ENCODE peak calls at places on chromosome 2, in eight cellular contexts. K is HCEC 1CT; X is central memory CD4-positive, alpha-beta T cell; I is NB4; V is NCI-H510A; P is C1 segment of cervical spinal cord; Y is activated naive CD4-positive, alpha-beta T cell; U is neuronal stem cell. W is an unnamed sample.

GRCh38 chr2:196409376-196409775 is 230.1 kb upstream of the CCDC150 start:
- DNase-seq in X (no peak), Y (no peak), K (no peak), U (no peak), P (no peak), V (no peak), I (no peak), W (no peak)

GRCh38 chr2:182636694-182637093 is 79.4 kb upstream of the DNAJC10 start:
- DNase-seq in K (no peak), P (no peak), X (no peak), V (no peak), Y (no peak), U (peak), I (no peak), W (no peak)

GRCh38 chr2:24272161-24272802 is 88.1 kb downstream of the ITSN2 start:
- DNase-seq in Y (no peak), V (no peak), U (no peak), X (no peak), P (no peak), K (no peak), I (no peak), W (no peak)

GRCh38 chr2:196444442-196444841 is 195.1 kb upstream of the CCDC150 start:
- DNase-seq in V (no peak), P (no peak), Y (no peak), K (no peak), I (no peak), X (no peak), U (no peak), W (no peak)

GRCh38 chr2:79910643-79911042 is 393.9 kb downstream of the LRRTM1 start:
- DNase-seq in U (no peak), P (no peak), I (no peak), V (no peak), X (no peak), Y (no peak), K (no peak), W (no peak)

GRCh38 chr2:8281950-8282857 is 399.7 kb upstream of the ID2 start:
- DNase-seq in K (no peak), U (no peak), P (no peak), X (peak), Y (no peak), V (no peak), I (no peak), W (no peak)

GRCh38 chr2:15806801-15807417 is 133.4 kb upstream of the MYCN start:
- DNase-seq in U (no peak), I (no peak), Y (no peak), P (no peak), X (no peak), K (no peak), V (no peak), W (no peak)

GRCh38 chr2:198297350-198297749 is 493.0 kb downstream of the PLCL1 start:
- DNase-seq in X (no peak), Y (no peak), U (no peak), K (no peak), V (no peak), I (no peak), P (no peak), W (no peak)

GRCh38 chr2:74552914-74553811 is 579 bp downstream of the LOXL3 start:
- DNase-seq in V (peak), U (peak), X (no peak), I (peak), K (no peak), Y (no peak), P (no peak), W (no peak)

GRCh38 chr2:189104926-189105325 is 74.6 kb downstream of the COL5A2 start:
- DNase-seq in X (no peak), K (peak), V (no peak), P (no peak), I (no peak), U (no peak), Y (no peak), W (no peak)

GRCh38 chr2:104944495-104944894 is 90.6 kb downstream of the POU3F3 start:
- DNase-seq in K (no peak), X (no peak), I (peak), V (no peak), U (peak), P (no peak), Y (no peak), W (no peak)

GRCh38 chr2:46439582-46439981 is 39.8 kb upstream of the TMEM247 start:
- DNase-seq in P (no peak), K (no peak), V (no peak), Y (no peak), U (no peak), I (peak), X (peak), W (no peak)

GRCh38 chr2:38959938-38960608 is 70.4 kb downstream of the ARHGEF33 start:
- DNase-seq in I (no peak), Y (no peak), U (peak), V (peak), X (peak), P (no peak), K (peak), W (peak)

GRCh38 chr2:109707281-109708147 is 86.6 kb upstream of the RGPD5 start:
- DNase-seq in K (no peak), U (no peak), Y (no peak), P (no peak), I (no peak), V (no peak), X (no peak), W (no peak)

GRCh38 chr2:12479042-12479601 is 237.6 kb upstream of the TRIB2 start:
- DNase-seq in K (peak), X (no peak), Y (no peak), U (no peak), P (no peak), V (no peak), I (peak), W (no peak)

GRCh38 chr2:216392018-216392562 is 19.8 kb upstream of the MARCHF4 start:
- DNase-seq in V (no peak), I (no peak), Y (no peak), P (no peak), K (no peak), X (no peak), U (no peak), W (no peak)

GRCh38 chr2:170713280-170714155 is 1.6 kb upstream of the SP5 start:
- DNase-seq in K (no peak), I (peak), Y (no peak), P (no peak), V (no peak), X (no peak), U (no peak), W (peak)

GRCh38 chr2:70010222-70011111 is 49.0 kb upstream of the ASPRV1 start:
- DNase-seq in I (peak), Y (no peak), P (no peak), K (no peak), U (no peak), X (no peak), V (no peak), W (no peak)

GRCh38 chr2:238599549-238600505 is 173.1 kb downstream of the ASB1 start:
- DNase-seq in I (no peak), U (no peak), P (no peak), X (no peak), K (no peak), Y (no peak), V (no peak), W (no peak)

GRCh38 chr2:219522111-219523030 is 8.1 kb downstream of the ASIC4 start:
- DNase-seq in V (peak), Y (no peak), K (peak), X (no peak), U (no peak), I (no peak), P (no peak), W (no peak)

GRCh38 chr2:54366487-54367280 is 89.4 kb upstream of the SPTBN1 start:
- DNase-seq in U (no peak), I (no peak), K (peak), P (no peak), V (no peak), X (no peak), Y (no peak), W (no peak)

GRCh38 chr2:95053543-95053942 is 28.0 kb downstream of the MAL start:
- DNase-seq in V (no peak), U (no peak), I (peak), Y (no peak), X (no peak), P (no peak), K (no peak), W (peak)

GRCh38 chr2:217069263-217070042 is 209.6 kb upstream of the TNP1 start:
- DNase-seq in I (no peak), U (no peak), Y (no peak), V (no peak), K (no peak), X (no peak), P (no peak), W (no peak)

GRCh38 chr2:149908731-149909690 is 321.4 kb upstream of the MMADHC start:
- DNase-seq in V (no peak), I (no peak), K (peak), X (no peak), Y (no peak), U (no peak), P (no peak), W (no peak)

GRCh38 chr2:135657806-135658582 is 83.7 kb upstream of the UBXN4 start:
- DNase-seq in X (peak), Y (no peak), K (no peak), P (no peak), U (no peak), I (no peak), V (no peak), W (peak)

GRCh38 chr2:41892486-41892885 is 155.3 kb upstream of the PKDCC start:
- DNase-seq in P (no peak), V (no peak), X (no peak), I (no peak), K (no peak), U (no peak), Y (no peak), W (no peak)

GRCh38 chr2:104584393-104584792 is 269.5 kb upstream of the POU3F3 start:
- DNase-seq in U (peak), I (no peak), K (no peak), X (no peak), Y (no peak), P (no peak), V (no peak), W (no peak)

GRCh38 chr2:164993287-164994016 is 38.1 kb upstream of the SLC38A11 start:
- DNase-seq in U (no peak), I (no peak), V (no peak), X (no peak), K (no peak), Y (no peak), P (no peak), W (no peak)

GRCh38 chr2:170019060-170019805 is 158.7 kb upstream of the MYO3B start:
- DNase-seq in I (no peak), P (no peak), Y (no peak), X (no peak), U (no peak), V (no peak), K (no peak), W (no peak)

GRCh38 chr2:176117162-176117822 is 714 bp downstream of the HOXD10 start:
- DNase-seq in Y (no peak), X (no peak), U (no peak), V (no peak), P (no peak), I (no peak), K (no peak), W (no peak)

GRCh38 chr2:213162515-213163118 is 11.2 kb upstream of the IKZF2 start:
- DNase-seq in X (no peak), U (no peak), P (no peak), K (peak), V (no peak), Y (no peak), I (no peak), W (no peak)

GRCh38 chr2:223056656-223057418 is 4.8 kb downstream of the KCNE4 start:
- DNase-seq in P (no peak), K (no peak), V (no peak), Y (no peak), I (no peak), X (no peak), U (no peak), W (no peak)

GRCh38 chr2:106272202-106272807 is 78.2 kb upstream of the UXS1 start:
- DNase-seq in X (no peak), P (no peak), Y (no peak), I (peak), V (no peak), U (no peak), K (no peak), W (no peak)

GRCh38 chr2:221484761-221485499 is 87.2 kb downstream of the EPHA4 start:
- DNase-seq in V (no peak), P (no peak), Y (no peak), X (no peak), U (no peak), I (no peak), K (no peak), W (no peak)

GRCh38 chr2:191680639-191681038 is 2.7 kb downstream of the NABP1 start:
- DNase-seq in V (no peak), Y (no peak), U (no peak), I (no peak), K (no peak), P (no peak), X (no peak), W (no peak)

GRCh38 chr2:180980943-180981898 is 816 bp downstream of the UBE2E3 start:
- DNase-seq in X (peak), V (no peak), K (peak), I (peak), Y (no peak), U (peak), P (peak), W (peak)

GRCh38 chr2:39918886-39919285 is 139.8 kb upstream of the THUMPD2 start:
- DNase-seq in I (no peak), K (no peak), P (no peak), Y (no peak), V (no peak), X (no peak), U (no peak), W (no peak)

GRCh38 chr2:69291004-69291650 is 95.9 kb downstream of the GFPT1 start:
- DNase-seq in V (no peak), X (no peak), Y (no peak), U (no peak), K (no peak), I (no peak), P (no peak), W (no peak)

GRCh38 chr2:211181626-211182025 is 625.2 kb downstream of the CPS1 start:
- DNase-seq in Y (no peak), V (no peak), X (no peak), I (no peak), U (no peak), P (no peak), K (peak), W (no peak)